ENCODE peak calls at places on chromosomes 16 and 17, in four cellular contexts. L is mesendoderm, G is spleen, O is thoracic aorta. Q is an unnamed sample.

GRCh38 chr16:78485188-78485898 is 385.9 kb downstream of the WWOX start:
- DNase-seq in L (no peak), G (no peak), O (no peak), Q (no peak)

GRCh38 chr17:72602517-72603345 is 481.9 kb downstream of the SOX9 start:
- DNase-seq in L (peak; percentile 82), G (no peak), O (no peak), Q (peak; percentile 53)

GRCh38 chr17:59859444-59860025 is 33.2 kb downstream of the TUBD1 start:
- DNase-seq in L (no peak), G (no peak), O (no peak), Q (no peak)

GRCh38 chr17:7241783-7242716 is at the start of gene GABARAP:
- DNase-seq in L (peak; percentile 93), G (peak; percentile 98), O (peak; percentile 83), Q (peak; percentile 74)

GRCh38 chr17:53837131-53837530 is 14.4 kb downstream of the KIF2B start:
- DNase-seq in L (no peak), G (no peak), O (no peak), Q (no peak)

GRCh38 chr16:69917739-69918138 is 33.4 kb upstream of the CLEC18A start:
- DNase-seq in L (peak; percentile 97), G (no peak), O (no peak), Q (peak; percentile 58)

GRCh38 chr17:42428141-42428944 is 5.3 kb upstream of the CAVIN1 start:
- DNase-seq in L (peak; percentile 89), G (no peak), O (peak; percentile 50), Q (peak; percentile 78)

GRCh38 chr16:73951541-73951940 is 345.1 kb upstream of the PSMD7 start:
- DNase-seq in L (no peak), G (no peak), O (no peak), Q (no peak)

GRCh38 chr17:77363821-77364361 is 223.1 kb downstream of the SEC14L1 start:
- DNase-seq in L (peak; percentile 60), G (peak; percentile 79), O (no peak), Q (no peak)

GRCh38 chr16:86306046-86306644 is 204.2 kb upstream of the FOXF1 start:
- DNase-seq in L (no peak), G (no peak), O (no peak), Q (no peak)

GRCh38 chr17:14737984-14738651 is 437.2 kb downstream of the HS3ST3B1 start:
- DNase-seq in L (peak; percentile 57), G (peak; percentile 86), O (peak; percentile 43), Q (no peak)

GRCh38 chr16:82133798-82134197 is 36.2 kb downstream of the MPHOSPH6 start:
- DNase-seq in L (no peak), G (no peak), O (no peak), Q (no peak)

GRCh38 chr16:23213831-23214230 is 31.3 kb downstream of the SCNN1G start:
- DNase-seq in L (no peak), G (no peak), O (no peak), Q (no peak)

GRCh38 chr17:57550671-57551315 is 194.3 kb downstream of the CCDC182 start:
- DNase-seq in L (no peak), G (no peak), O (no peak), Q (no peak)

GRCh38 chr16:82653550-82654511 is 27.1 kb downstream of the CDH13 start:
- DNase-seq in L (peak; percentile 96), G (no peak), O (no peak), Q (no peak)

GRCh38 chr17:37177234-37177633 is 198.6 kb upstream of the C17orf78 start:
- DNase-seq in L (no peak), G (no peak), O (no peak), Q (no peak)

GRCh38 chr17:17929655-17930380 is 42.4 kb downstream of the TOM1L2 start:
- DNase-seq in L (no peak), G (no peak), O (no peak), Q (no peak)
- H3K4me3 ChIP-seq in L (no peak overlapping the region), G (no peak overlapping the region), O (no peak overlapping the region), Q (no peak overlapping the region)

DNA sequence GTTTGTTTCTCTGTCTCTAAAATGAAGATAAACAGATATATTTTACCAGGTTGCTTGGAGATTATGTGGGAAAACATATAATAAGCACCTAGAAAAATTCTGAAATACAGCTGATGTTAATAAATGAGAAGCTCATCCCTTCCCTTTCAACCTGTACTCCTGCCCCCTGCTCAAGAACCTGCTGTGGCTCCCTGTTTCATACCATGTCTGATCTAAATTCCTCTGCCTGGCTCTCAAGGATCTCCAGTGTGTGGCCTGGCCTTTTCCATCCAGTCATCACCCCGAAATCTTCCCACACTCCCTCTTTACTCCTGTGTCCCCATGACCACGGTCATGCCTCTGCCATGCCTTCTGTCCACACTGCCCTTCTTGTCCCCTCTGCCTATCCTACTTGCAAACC is 19.4 kb upstream of the DLX4 start:
- DNase-seq in L (no peak), G (no peak), O (no peak), Q (no peak)
- H3K27me3 ChIP-seq in L (no peaks in the 10 kb centered on the region), G (peaks cover 14% of the 10 kb centered on the region), O (no peaks in the 10 kb centered on the region), Q (no peaks in the 10 kb centered on the region)

GRCh38 chr16:16050106-16050505 is 100.7 kb downstream of the ABCC1 start:
- DNase-seq in L (no peak), G (no peak), O (no peak), Q (no peak)
- H3K36me3 ChIP-seq in L (peaks cover 10% of the 10 kb centered on the region), G (peaks cover 79% of the 10 kb centered on the region), O (peaks cover 57% of the 10 kb centered on the region), Q (peaks cover 62% of the 10 kb centered on the region)

GRCh38 chr17:28949185-28950016 is 1.9 kb downstream of the PHF12 start:
- DNase-seq in L (peak; percentile 83), G (peak; percentile 95), O (no peak), Q (peak; percentile 81)

GRCh38 chr17:28948342-28948741 is 3.0 kb downstream of the PHF12 start:
- DNase-seq in L (no peak), G (no peak), O (no peak), Q (no peak)

GRCh38 chr17:28948873-28949184 is 2.5 kb downstream of the PHF12 start:
- DNase-seq in L (peak; percentile 81), G (no peak), O (no peak), Q (no peak)

GRCh38 chr17:28946239-28946638 is 5.1 kb downstream of the PHF12 start:
- DNase-seq in L (no peak), G (no peak), O (no peak), Q (no peak)

DNA sequence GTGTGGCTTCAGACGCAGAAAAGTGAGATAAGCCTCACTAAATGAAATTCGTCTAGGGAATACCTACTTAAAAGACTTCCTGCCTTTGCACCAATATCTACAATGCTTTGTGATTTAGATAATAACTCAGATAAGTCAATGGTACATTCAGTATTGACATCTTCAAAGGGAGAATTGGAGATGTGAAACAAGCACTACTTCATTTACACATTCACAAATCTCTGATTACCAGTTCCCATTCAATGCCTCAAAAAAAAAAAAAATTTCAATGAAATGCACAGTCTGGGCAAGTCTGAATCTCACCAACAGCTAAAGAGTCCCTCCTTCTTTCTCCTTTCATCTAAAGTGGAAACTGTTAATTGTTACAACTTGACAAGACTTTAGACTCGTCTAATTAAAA is 3.7 kb downstream of the PHF12 start:
- DNase-seq in L (no peak), G (no peak), O (no peak), Q (no peak)
- H3K4me3 ChIP-seq in L (no peak overlapping the region), G (no peak overlapping the region), O (peak overlapping the region; percentile 87), Q (no peak overlapping the region)

GRCh38 chr17:28999216-28999615 is 6.6 kb downstream of the SEZ6 start:
- DNase-seq in L (no peak), G (no peak), O (no peak), Q (no peak)
- H3K27me3 ChIP-seq in L (no peaks in the 10 kb centered on the region), G (peaks cover 14% of the 10 kb centered on the region), O (no peaks in the 10 kb centered on the region), Q (peaks cover 35% of the 10 kb centered on the region)

GRCh38 chr16:89281189-89281577 is 63.7 kb downstream of the ZNF778 start:
- DNase-seq in L (no peak), G (no peak), O (no peak), Q (no peak)
- H3K36me3 ChIP-seq in L (peaks cover 11% of the 10 kb centered on the region), G (peaks cover 86% of the 10 kb centered on the region), O (peaks cover 48% of the 10 kb centered on the region), Q (peaks cover 83% of the 10 kb centered on the region)

GRCh38 chr16:84024854-84025253 is 17.7 kb downstream of the SLC38A8 start:
- DNase-seq in L (no peak), G (no peak), O (no peak), Q (no peak)

GRCh38 chr16:84020353-84020752 is 22.2 kb downstream of the SLC38A8 start:
- DNase-seq in L (no peak), G (no peak), O (no peak), Q (no peak)

GRCh38 chr16:84018710-84019109 is 23.9 kb downstream of the SLC38A8 start:
- DNase-seq in L (peak; percentile 14), G (no peak), O (no peak), Q (no peak)

GRCh38 chr16:84022641-84023040 is 20.0 kb downstream of the SLC38A8 start:
- DNase-seq in L (no peak), G (no peak), O (no peak), Q (no peak)

DNA sequence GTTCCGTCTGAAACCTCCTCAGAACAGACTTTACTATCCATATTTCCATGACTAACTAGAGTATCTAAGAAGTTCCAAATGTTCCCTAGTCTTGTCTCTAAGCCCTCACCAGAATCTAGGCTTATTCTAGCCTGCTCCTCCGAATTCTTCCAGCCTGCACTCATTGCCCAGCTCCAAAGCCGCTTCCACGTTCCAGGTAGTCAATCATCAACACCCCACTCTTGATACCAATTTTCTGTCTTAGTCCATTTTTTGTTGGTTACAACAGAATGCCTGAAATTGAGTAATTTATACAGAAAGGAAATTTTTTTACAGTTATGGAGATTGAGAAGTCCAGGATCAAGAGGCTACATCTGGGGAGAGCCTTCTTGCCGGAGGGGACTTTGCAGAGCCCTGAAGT is 21.1 kb downstream of the SLC38A8 start:
- DNase-seq in L (no peak), G (no peak), O (no peak), Q (no peak)
- H3K4me3 ChIP-seq in L (no peak overlapping the region), G (no peak overlapping the region), O (no peak overlapping the region), Q (no peak overlapping the region)

GRCh38 chr17:10063730-10064221 is 134.6 kb downstream of the GAS7 start:
- DNase-seq in L (no peak), G (peak; percentile 85), O (no peak), Q (no peak)
- H3K27me3 ChIP-seq in L (no peaks in the 10 kb centered on the region), G (no peaks in the 10 kb centered on the region), O (no peaks in the 10 kb centered on the region), Q (no peaks in the 10 kb centered on the region)

DNA sequence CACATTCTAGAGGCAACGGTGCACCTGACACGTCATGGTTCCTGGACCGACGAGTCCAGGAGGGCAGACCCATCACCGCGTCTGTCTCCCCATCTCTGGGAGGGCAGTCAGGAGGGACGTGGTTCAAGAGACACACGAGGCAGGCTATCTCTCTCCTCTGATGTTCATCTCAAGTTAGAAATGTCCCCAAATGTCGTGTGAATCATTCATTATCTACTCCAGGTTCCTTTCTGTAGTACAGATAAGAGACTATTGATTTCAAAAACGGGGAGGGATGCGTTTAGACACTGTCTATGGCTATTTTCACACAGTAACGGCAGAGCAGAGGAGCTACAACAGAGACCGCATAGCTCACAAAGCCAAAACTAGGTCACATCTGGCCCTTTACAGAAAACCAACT is 7.0 kb downstream of the MEAK7 start:
- DNase-seq in L (no peak), G (no peak), O (no peak), Q (no peak)
- H3K36me3 ChIP-seq in L (peaks cover 2% of the 10 kb centered on the region), G (peaks cover 41% of the 10 kb centered on the region), O (peaks cover 19% of the 10 kb centered on the region), Q (peaks cover 2% of the 10 kb centered on the region)

GRCh38 chr17:75753514-75754377 is 11.2 kb downstream of the GALK1 start:
- DNase-seq in L (peak; percentile 84), G (peak; percentile 95), O (no peak), Q (peak; percentile 68)
- H3K4me3 ChIP-seq in L (no peak overlapping the region), G (peak overlapping the region; percentile 44), O (peak overlapping the region; percentile 73), Q (peak overlapping the region; percentile 31)

Q was measured in HAP-1.